ENCODE peak calls at places on chromosomes 1 and 21, in eight cellular contexts. X is cardiac fibroblast, G is brain microvascular endothelial cell, Y is body of pancreas, P is epithelial cell of esophagus, K is Peyer's patch, J is WTC11, I is upper lobe of left lung. F is an unnamed sample.
A peak's percentile ranks its signal among the peaks of the same experiment; 100 is the strongest.

GRCh38 chr1:218459450-218459849 is 114.3 kb downstream of the TGFB2 start:
- DNase-seq in K (no peak), I (no peak), X (peak; percentile 50), J (no peak), Y (no peak), G (no peak), P (no peak), F (no peak)

GRCh38 chr1:240101737-240102136 is 10.1 kb downstream of the FMN2 start:
- DNase-seq in X (no peak), K (no peak), J (no peak), I (no peak), Y (no peak), P (no peak), G (no peak), F (no peak)

GRCh38 chr1:58392083-58392482 is 154.4 kb downstream of the OMA1 start:
- DNase-seq in X (no peak), P (no peak), K (no peak), G (no peak), Y (no peak), J (no peak), I (no peak), F (no peak)

GRCh38 chr1:209747580-209748262 is 8.1 kb upstream of the TRAF3IP3 start:
- DNase-seq in J (peak; percentile 99), K (peak; percentile 97), I (peak; percentile 94), G (peak; percentile 53), P (peak; percentile 99), X (peak; percentile 96), Y (peak; percentile 98), F (peak; percentile 87)

GRCh38 chr21:45491623-45492022 is 50.6 kb downstream of the SLC19A1 start:
- DNase-seq in P (no peak), J (no peak), I (peak; percentile 50), Y (no peak), G (no peak), K (no peak), X (no peak), F (no peak)

GRCh38 chr1:1440262-1440772 is 4.8 kb downstream of the VWA1 start:
- DNase-seq in J (no peak), P (no peak), X (no peak), I (no peak), Y (no peak), G (no peak), K (no peak), F (no peak)

GRCh38 chr21:45456836-45457160 is 51.8 kb downstream of the COL18A1 start:
- DNase-seq in I (no peak), P (no peak), Y (no peak), J (no peak), K (no peak), G (no peak), X (no peak), F (no peak)

GRCh38 chr1:109373051-109373593 is 24.6 kb downstream of the SORT1 start:
- DNase-seq in Y (no peak), J (no peak), P (no peak), G (no peak), K (no peak), X (no peak), I (no peak), F (no peak)

GRCh38 chr1:223216482-223217205 is 73.6 kb upstream of the TLR5 start:
- DNase-seq in G (no peak), J (no peak), P (no peak), I (no peak), X (no peak), K (no peak), Y (peak; percentile 12), F (peak; percentile 39)

GRCh38 chr1:202150607-202151006 is 6.1 kb upstream of the ARL8A start:
- DNase-seq in X (no peak), K (no peak), I (no peak), Y (no peak), J (no peak), P (no peak), G (no peak), F (no peak)

GRCh38 chr21:26110703-26111102 is 59.9 kb downstream of the APP start:
- DNase-seq in I (no peak), K (no peak), G (no peak), J (no peak), P (no peak), X (no peak), Y (no peak), F (no peak)

GRCh38 chr1:203624341-203624712 is 2.3 kb upstream of the ATP2B4 start:
- DNase-seq in J (no peak), X (no peak), P (no peak), K (no peak), I (no peak), G (no peak), Y (no peak), F (no peak)

GRCh38 chr1:165454211-165454610 is 9.3 kb upstream of the RXRG start:
- DNase-seq in X (no peak), K (no peak), J (no peak), P (no peak), G (no peak), Y (no peak), I (no peak), F (no peak)
- TF ChIP-seq CTCF in X (no peak), K (no peak), J (no peak), P (no peak), G (no peak), Y (no peak), I (no peak), F (no peak)

GRCh38 chr1:110945626-110946025 is 18.1 kb downstream of the LRIF1 start:
- DNase-seq in P (peak; percentile 20), J (no peak), I (no peak), K (no peak), G (no peak), Y (no peak), X (peak; percentile 6), F (no peak)
- TF ChIP-seq CTCF in P (no peak), J (no peak), I (no peak), K (no peak), G (no peak), Y (no peak), X (no peak), F (no peak)

DNA sequence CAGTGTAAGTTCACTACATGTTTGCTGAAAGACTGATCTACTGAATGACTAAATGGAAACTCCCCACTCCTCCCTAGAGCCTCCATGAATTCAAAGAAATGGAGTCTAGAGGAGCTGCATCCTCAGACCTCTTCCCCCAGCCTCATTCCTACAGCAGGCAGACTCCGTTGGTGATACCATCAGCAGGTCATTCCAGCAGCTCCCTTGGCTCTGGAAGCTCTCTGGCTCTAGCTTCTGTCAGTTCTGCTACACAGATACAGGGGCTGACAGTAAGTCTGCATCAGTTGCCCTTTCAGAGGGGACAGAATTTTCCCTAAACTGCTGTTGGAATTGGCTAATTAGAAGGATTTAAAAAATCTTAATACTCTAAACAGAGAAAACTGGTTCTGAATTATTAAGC is 31.7 kb upstream of the DMRTA2 start:
- DNase-seq in Y (no peak), J (no peak), I (no peak), K (no peak), P (no peak), X (no peak), G (no peak), F (no peak)
- TF ChIP-seq CTCF in Y (no peak), J (no peak), I (no peak), K (no peak), P (no peak), X (no peak), G (no peak), F (no peak)

GRCh38 chr1:216742625-216743024 is 19.4 kb upstream of the ESRRG start:
- DNase-seq in P (peak; percentile 23), G (no peak), J (no peak), X (peak; percentile 28), Y (no peak), I (no peak), K (no peak), F (no peak)
- TF ChIP-seq CTCF in P (peak; percentile 47), G (peak; percentile 40), J (no peak), X (no peak), Y (no peak), I (no peak), K (peak; percentile 25), F (peak; percentile 70)

GRCh38 chr1:41322835-41323234 is 38.4 kb upstream of the FOXO6 start:
- DNase-seq in I (no peak), X (peak; percentile 32), G (no peak), J (peak; percentile 75), K (peak; percentile 68), Y (peak; percentile 38), P (peak; percentile 39), F (no peak)

GRCh38 chr1:41321277-41321676 is 40.0 kb upstream of the FOXO6 start:
- DNase-seq in J (no peak), G (no peak), Y (no peak), I (peak; percentile 27), P (no peak), K (no peak), X (no peak), F (no peak)

GRCh38 chr1:41322101-41322661 is 39.1 kb upstream of the FOXO6 start:
- DNase-seq in X (no peak), G (no peak), P (peak; percentile 16), K (no peak), J (no peak), I (no peak), Y (no peak), F (no peak)

GRCh38 chr1:41320860-41321259 is 40.4 kb upstream of the FOXO6 start:
- DNase-seq in G (no peak), Y (no peak), K (no peak), J (no peak), I (peak; percentile 39), X (no peak), P (no peak), F (no peak)

DNA sequence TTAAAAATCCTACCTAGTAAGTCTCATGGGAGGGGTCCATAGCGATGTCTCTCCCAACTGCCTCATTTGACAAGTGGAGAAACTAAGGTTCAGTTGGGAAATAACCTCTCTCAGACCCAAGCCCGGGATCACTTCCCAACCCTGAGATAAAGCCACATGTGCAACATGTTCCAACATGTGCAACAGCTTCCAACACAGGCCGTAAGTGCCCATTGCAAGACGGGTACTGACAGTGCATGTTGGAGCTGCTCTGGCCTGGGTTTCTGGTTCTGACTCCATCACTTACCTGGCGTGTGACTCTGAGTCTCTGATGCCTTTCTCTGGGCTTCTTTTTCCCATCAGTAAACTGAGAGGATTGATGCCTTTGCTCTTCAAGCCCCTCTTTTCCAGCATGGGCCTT is 38.0 kb upstream of the FOXO6 start:
- DNase-seq in I (no peak), J (no peak), P (peak; percentile 81), Y (no peak), G (no peak), K (no peak), X (no peak), F (no peak)
- TF ChIP-seq CTCF in I (no peak), J (no peak), P (no peak), Y (no peak), G (no peak), K (no peak), X (no peak), F (no peak)

DNA sequence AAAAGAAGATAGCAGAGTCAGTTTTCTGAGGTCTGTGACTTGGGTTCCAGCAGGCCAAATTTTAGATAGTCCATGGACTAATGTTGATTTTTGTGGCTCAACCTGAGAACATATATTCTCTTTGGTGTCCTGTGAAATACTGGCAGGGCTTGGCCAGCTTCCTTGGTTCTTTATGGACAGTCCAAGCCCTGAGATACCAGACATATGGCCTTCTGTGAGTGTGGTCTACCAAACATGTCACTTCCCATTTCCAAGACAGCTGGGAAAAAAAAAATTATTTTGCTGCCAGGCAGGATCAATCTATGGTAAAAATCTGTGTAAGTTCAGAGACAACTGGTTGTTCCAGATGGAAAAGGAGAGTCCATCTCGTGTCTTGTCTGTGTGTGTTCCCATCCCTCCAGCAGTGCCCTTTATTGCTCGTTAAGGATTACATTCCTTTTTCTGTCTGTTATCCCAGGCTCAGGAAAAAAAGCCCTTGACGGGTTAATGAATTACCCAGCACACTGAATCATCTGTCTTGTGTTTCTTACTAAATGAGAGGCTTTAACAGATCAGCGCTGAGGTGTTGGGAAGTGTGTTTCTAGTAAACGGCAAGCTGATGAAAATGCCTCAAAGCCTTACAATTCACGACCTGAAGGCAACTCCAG is 33.4 kb upstream of the XPR1 start:
- DNase-seq in Y (peak; percentile 49), K (peak; percentile 50), G (no peak), I (no peak), X (no peak), P (peak; percentile 45), J (no peak), F (no peak)
- TF ChIP-seq CTCF in Y (no peak), K (no peak), G (no peak), I (no peak), X (no peak), P (no peak), J (no peak), F (no peak)